ENCODE peak calls at places on chromosomes 4 and X, in five cellular contexts. C is NCI-H460, X is MCF 10A, P is substantia nigra, D is left ventricle myocardium superior. J is an unnamed sample.

GRCh38 chr4:189237340-189237739 is 703.3 kb upstream of the FRG1 start:
- DNase-seq in D (no peak), X (no peak), C (no peak), P (no peak), J (no peak)

GRCh38 chrX:140526138-140526537 is 21.3 kb upstream of the SOX3 start:
- DNase-seq in X (peak), C (no peak), D (no peak), P (no peak), J (no peak)

GRCh38 chr4:53987761-53988171 is 76.6 kb downstream of the CHIC2 start:
- DNase-seq in C (no peak), X (peak), P (no peak), D (no peak), J (no peak)

GRCh38 chrX:102651242-102651967 is at the start of gene GPRASP1:
- DNase-seq in X (no peak), C (no peak), P (peak), D (peak), J (no peak)

GRCh38 chr4:136650541-136651277 is 881.6 kb downstream of the PCDH18 start:
- DNase-seq in X (peak), D (no peak), C (no peak), P (no peak), J (no peak)

GRCh38 chrX:67544281-67544680 is 460 bp downstream of the AR start:
- DNase-seq in C (no peak), X (no peak), D (peak), P (no peak), J (no peak)

GRCh38 chr4:141654098-141654497 is 17.7 kb downstream of the IL15 start:
- DNase-seq in X (peak), P (no peak), D (peak), C (no peak), J (no peak)

GRCh38 chr4:38075370-38076152 is 115.4 kb downstream of the PTTG2 start:
- DNase-seq in P (no peak), C (peak), X (peak), D (no peak), J (no peak)

GRCh38 chr4:42482516-42483327 is 85.4 kb downstream of the SHISA3 start:
- DNase-seq in C (peak), D (no peak), P (no peak), X (no peak), J (no peak)

GRCh38 chr4:156568041-156568440 is 403.6 kb downstream of the PDGFC start:
- DNase-seq in X (peak), P (no peak), C (no peak), D (no peak), J (no peak)

GRCh38 chr4:86529450-86529849 is 64.7 kb upstream of the PTPN13 start:
- DNase-seq in D (no peak), P (no peak), X (no peak), C (no peak), J (no peak)

GRCh38 chr4:128819082-128819742 is 9.7 kb downstream of the JADE1 start:
- DNase-seq in C (no peak), D (no peak), X (no peak), P (no peak), J (no peak)

GRCh38 chr4:48047896-48048295 is 31.3 kb downstream of the NIPAL1 start:
- DNase-seq in C (no peak), X (no peak), D (peak), P (no peak), J (no peak)

GRCh38 chr4:101649790-101650450 is 140.6 kb upstream of the BANK1 start:
- DNase-seq in P (no peak), X (peak), D (no peak), C (no peak), J (no peak)

GRCh38 chrX:74293343-74293946 is 10.5 kb upstream of the ZCCHC13 start:
- DNase-seq in D (peak), X (peak), C (peak), P (peak), J (peak)

GRCh38 chr4:336099-336892 is 1.3 kb upstream of the ZNF141 start:
- DNase-seq in D (peak), X (no peak), C (no peak), P (no peak), J (no peak)

GRCh38 chrX:78979789-78980464 is 34.7 kb downstream of the P2RY10 start:
- DNase-seq in C (no peak), D (no peak), X (peak), P (no peak), J (no peak)

GRCh38 chrX:93874554-93874953 is 200.5 kb downstream of the FAM133A start:
- DNase-seq in P (no peak), C (peak), X (peak), D (no peak), J (no peak)

GRCh38 chrX:100413231-100413630 is 3.2 kb upstream of the PCDH19 start:
- DNase-seq in P (no peak), C (peak), X (peak), D (peak), J (peak)

GRCh38 chr4:155799106-155799793 is 40.4 kb downstream of the GUCY1B1 start:
- DNase-seq in X (no peak), D (no peak), P (no peak), C (no peak), J (no peak)

GRCh38 chr4:121030151-121030550 is 42.2 kb downstream of the NDNF start:
- DNase-seq in X (no peak), D (no peak), P (no peak), C (no peak), J (no peak)

GRCh38 chr4:185743722-185744121 is 68.3 kb downstream of the SORBS2 start:
- DNase-seq in X (no peak), C (no peak), P (no peak), D (no peak), J (no peak)

GRCh38 chr4:121484633-121485032 is 103.8 kb upstream of the QRFPR start:
- DNase-seq in C (peak), P (no peak), X (peak), D (peak), J (peak)

GRCh38 chrX:129665916-129666644 is 11.3 kb upstream of the APLN start:
- DNase-seq in C (peak), X (peak), D (no peak), P (no peak), J (peak)

GRCh38 chr4:147017081-147017480 is 71.4 kb upstream of the TTC29 start:
- DNase-seq in D (no peak), C (no peak), P (no peak), X (peak), J (no peak)

GRCh38 chrX:124232523-124233201 is 99.8 kb upstream of the TEX13D start:
- DNase-seq in D (no peak), X (peak), C (no peak), P (no peak), J (no peak)

GRCh38 chr4:179110356-179110755 is 1668.1 kb upstream of the AGA start:
- DNase-seq in P (no peak), X (peak), C (no peak), D (no peak), J (peak)

GRCh38 chrX:10482262-10482661 is 138.1 kb downstream of the MID1 start:
- DNase-seq in X (no peak), P (no peak), C (no peak), D (peak), J (no peak)

GRCh38 chr4:113604955-113605354 is 156.6 kb downstream of the CAMK2D start:
- DNase-seq in C (no peak), D (no peak), X (no peak), P (no peak), J (no peak)

GRCh38 chr4:149113804-149114430 is 671.7 kb upstream of the NR3C2 start:
- DNase-seq in D (no peak), X (peak), C (no peak), P (no peak), J (peak)

GRCh38 chrX:53481093-53481492 is 46.9 kb upstream of the HSD17B10 start:
- DNase-seq in D (no peak), P (no peak), X (peak), C (no peak), J (no peak)

GRCh38 chrX:8984231-8984630 is 49.7 kb downstream of the FAM9B start:
- DNase-seq in D (no peak), C (no peak), X (no peak), P (no peak), J (no peak)

GRCh38 chr4:22474636-22475310 is 41.1 kb downstream of the ADGRA3 start:
- DNase-seq in P (no peak), C (no peak), X (peak), D (no peak), J (no peak)

GRCh38 chr4:2871911-2872310 is 28.3 kb downstream of the ADD1 start:
- DNase-seq in X (no peak), D (no peak), P (no peak), C (no peak), J (no peak)